ENCODE peak calls at places on chromosomes 7 and 10, in seven cellular contexts. One of them, this sample, is unnamed.

GRCh38 chr7:24732646-24733413 is 24.4 kb downstream of the GSDME start:
- DNase-seq in EH: peak; percentile 70
- DNase-seq in amygdala: no peak
- DNase-seq in stimulated activated CD4-positive, alpha-beta T cell treated with anti-CD3 and anti-CD28 coated beads, Interleukin-15, amount 100 ng/mL, for 24 hours: no peak
- DNase-seq in dermis microvascular lymphatic vessel endothelial cell: no peak
- DNase-seq in Calu3: no peak
- DNase-seq in HS-27A: no peak
- DNase-seq in this sample: no peak

GRCh38 chr7:16940777-16941176 is 59.0 kb upstream of the AGR3 start:
- DNase-seq in dermis microvascular lymphatic vessel endothelial cell: peak; percentile 82
- DNase-seq in HS-27A: no peak
- DNase-seq in Calu3: no peak
- DNase-seq in amygdala: no peak
- DNase-seq in EH: peak; percentile 15
- DNase-seq in stimulated activated CD4-positive, alpha-beta T cell treated with anti-CD3 and anti-CD28 coated beads, Interleukin-15, amount 100 ng/mL, for 24 hours: no peak
- DNase-seq in this sample: no peak

GRCh38 chr7:24668922-24669635 is 88.2 kb downstream of the GSDME start:
- DNase-seq in stimulated activated CD4-positive, alpha-beta T cell treated with anti-CD3 and anti-CD28 coated beads, Interleukin-15, amount 100 ng/mL, for 24 hours: no peak
- DNase-seq in dermis microvascular lymphatic vessel endothelial cell: peak; percentile 72
- DNase-seq in HS-27A: no peak
- DNase-seq in EH: peak; percentile 70
- DNase-seq in amygdala: no peak
- DNase-seq in Calu3: no peak
- DNase-seq in this sample: no peak

GRCh38 chr10:5576154-5576748 is 51.5 kb downstream of the CALML3 start:
- DNase-seq in dermis microvascular lymphatic vessel endothelial cell: no peak
- DNase-seq in Calu3: no peak
- DNase-seq in amygdala: no peak
- DNase-seq in stimulated activated CD4-positive, alpha-beta T cell treated with anti-CD3 and anti-CD28 coated beads, Interleukin-15, amount 100 ng/mL, for 24 hours: no peak
- DNase-seq in EH: no peak
- DNase-seq in HS-27A: no peak
- DNase-seq in this sample: no peak

GRCh38 chr7:131507592-131508331 is 48.7 kb downstream of the PODXL start:
- DNase-seq in dermis microvascular lymphatic vessel endothelial cell: peak; percentile 80
- DNase-seq in HS-27A: no peak
- DNase-seq in Calu3: peak; percentile 87
- DNase-seq in stimulated activated CD4-positive, alpha-beta T cell treated with anti-CD3 and anti-CD28 coated beads, Interleukin-15, amount 100 ng/mL, for 24 hours: peak; percentile 86
- DNase-seq in amygdala: peak; percentile 77
- DNase-seq in EH: peak; percentile 77
- DNase-seq in this sample: peak; percentile 47

GRCh38 chr10:24952146-24952700 is at the start of gene PRTFDC1:
- DNase-seq in HS-27A: no peak
- DNase-seq in stimulated activated CD4-positive, alpha-beta T cell treated with anti-CD3 and anti-CD28 coated beads, Interleukin-15, amount 100 ng/mL, for 24 hours: peak; percentile 44
- DNase-seq in Calu3: peak; percentile 58
- DNase-seq in EH: peak; percentile 44
- DNase-seq in dermis microvascular lymphatic vessel endothelial cell: peak; percentile 13
- DNase-seq in amygdala: peak; percentile 61
- DNase-seq in this sample: no peak

GRCh38 chr7:151568951-151569652 is 49.4 kb upstream of the RHEB start:
- DNase-seq in dermis microvascular lymphatic vessel endothelial cell: no peak
- DNase-seq in amygdala: no peak
- DNase-seq in HS-27A: no peak
- DNase-seq in Calu3: no peak
- DNase-seq in EH: no peak
- DNase-seq in stimulated activated CD4-positive, alpha-beta T cell treated with anti-CD3 and anti-CD28 coated beads, Interleukin-15, amount 100 ng/mL, for 24 hours: no peak
- DNase-seq in this sample: no peak

GRCh38 chr10:82574081-82574480 is 699.1 kb downstream of the NRG3 start:
- DNase-seq in HS-27A: no peak
- DNase-seq in stimulated activated CD4-positive, alpha-beta T cell treated with anti-CD3 and anti-CD28 coated beads, Interleukin-15, amount 100 ng/mL, for 24 hours: no peak
- DNase-seq in dermis microvascular lymphatic vessel endothelial cell: no peak
- DNase-seq in amygdala: no peak
- DNase-seq in Calu3: no peak
- DNase-seq in EH: no peak
- DNase-seq in this sample: no peak

GRCh38 chr10:74418285-74418872 is 267.4 kb downstream of the ADK start:
- DNase-seq in Calu3: no peak
- DNase-seq in dermis microvascular lymphatic vessel endothelial cell: peak; percentile 55
- DNase-seq in stimulated activated CD4-positive, alpha-beta T cell treated with anti-CD3 and anti-CD28 coated beads, Interleukin-15, amount 100 ng/mL, for 24 hours: no peak
- DNase-seq in HS-27A: no peak
- DNase-seq in EH: no peak
- DNase-seq in amygdala: peak; percentile 48
- DNase-seq in this sample: peak; percentile 54

GRCh38 chr7:50729962-50730361 is 52.7 kb downstream of the GRB10 start:
- DNase-seq in amygdala: no peak
- DNase-seq in dermis microvascular lymphatic vessel endothelial cell: no peak
- DNase-seq in EH: peak; percentile 62
- DNase-seq in stimulated activated CD4-positive, alpha-beta T cell treated with anti-CD3 and anti-CD28 coated beads, Interleukin-15, amount 100 ng/mL, for 24 hours: no peak
- DNase-seq in HS-27A: no peak
- DNase-seq in Calu3: no peak
- DNase-seq in this sample: no peak

GRCh38 chr7:159032310-159032709 is 112.4 kb downstream of the VIPR2 start:
- DNase-seq in stimulated activated CD4-positive, alpha-beta T cell treated with anti-CD3 and anti-CD28 coated beads, Interleukin-15, amount 100 ng/mL, for 24 hours: no peak
- DNase-seq in HS-27A: no peak
- DNase-seq in amygdala: no peak
- DNase-seq in EH: no peak
- DNase-seq in dermis microvascular lymphatic vessel endothelial cell: no peak
- DNase-seq in Calu3: no peak
- DNase-seq in this sample: no peak

GRCh38 chr10:129207276-129207675 is 259.8 kb upstream of the MGMT start:
- DNase-seq in stimulated activated CD4-positive, alpha-beta T cell treated with anti-CD3 and anti-CD28 coated beads, Interleukin-15, amount 100 ng/mL, for 24 hours: no peak
- DNase-seq in amygdala: no peak
- DNase-seq in EH: no peak
- DNase-seq in dermis microvascular lymphatic vessel endothelial cell: no peak
- DNase-seq in Calu3: no peak
- DNase-seq in HS-27A: no peak
- DNase-seq in this sample: no peak

GRCh38 chr10:77493851-77494788 is 143.5 kb downstream of the KCNMA1 start:
- DNase-seq in dermis microvascular lymphatic vessel endothelial cell: peak; percentile 15
- DNase-seq in amygdala: no peak
- DNase-seq in Calu3: peak; percentile 40
- DNase-seq in HS-27A: no peak
- DNase-seq in EH: peak; percentile 59
- DNase-seq in stimulated activated CD4-positive, alpha-beta T cell treated with anti-CD3 and anti-CD28 coated beads, Interleukin-15, amount 100 ng/mL, for 24 hours: no peak
- DNase-seq in this sample: no peak

GRCh38 chr10:100083623-100084022 is 2.0 kb upstream of the CPN1 start:
- DNase-seq in stimulated activated CD4-positive, alpha-beta T cell treated with anti-CD3 and anti-CD28 coated beads, Interleukin-15, amount 100 ng/mL, for 24 hours: no peak
- DNase-seq in HS-27A: no peak
- DNase-seq in EH: no peak
- DNase-seq in Calu3: no peak
- DNase-seq in amygdala: no peak
- DNase-seq in dermis microvascular lymphatic vessel endothelial cell: no peak
- DNase-seq in this sample: no peak

GRCh38 chr10:97356318-97356914 is 21.9 kb upstream of the FRAT2 start:
- DNase-seq in amygdala: no peak
- DNase-seq in Calu3: no peak
- DNase-seq in stimulated activated CD4-positive, alpha-beta T cell treated with anti-CD3 and anti-CD28 coated beads, Interleukin-15, amount 100 ng/mL, for 24 hours: no peak
- DNase-seq in dermis microvascular lymphatic vessel endothelial cell: peak; percentile 33
- DNase-seq in HS-27A: no peak
- DNase-seq in EH: peak; percentile 37
- DNase-seq in this sample: peak; percentile 70

GRCh38 chr7:44693641-44694313 is 54.9 kb upstream of the ZMIZ2 start:
- DNase-seq in Calu3: no peak
- DNase-seq in EH: peak; percentile 91
- DNase-seq in amygdala: no peak
- DNase-seq in stimulated activated CD4-positive, alpha-beta T cell treated with anti-CD3 and anti-CD28 coated beads, Interleukin-15, amount 100 ng/mL, for 24 hours: no peak
- DNase-seq in HS-27A: peak; percentile 15
- DNase-seq in dermis microvascular lymphatic vessel endothelial cell: no peak
- DNase-seq in this sample: no peak

GRCh38 chr10:87753995-87754866 is 63.8 kb downstream of the ATAD1 start:
- DNase-seq in dermis microvascular lymphatic vessel endothelial cell: no peak
- DNase-seq in HS-27A: no peak
- DNase-seq in Calu3: no peak
- DNase-seq in EH: no peak
- DNase-seq in amygdala: no peak
- DNase-seq in stimulated activated CD4-positive, alpha-beta T cell treated with anti-CD3 and anti-CD28 coated beads, Interleukin-15, amount 100 ng/mL, for 24 hours: no peak
- DNase-seq in this sample: no peak

GRCh38 chr10:90846746-90847145 is 11.1 kb downstream of the HTR7 start:
- DNase-seq in stimulated activated CD4-positive, alpha-beta T cell treated with anti-CD3 and anti-CD28 coated beads, Interleukin-15, amount 100 ng/mL, for 24 hours: no peak
- DNase-seq in dermis microvascular lymphatic vessel endothelial cell: no peak
- DNase-seq in HS-27A: no peak
- DNase-seq in Calu3: no peak
- DNase-seq in EH: no peak
- DNase-seq in amygdala: no peak
- DNase-seq in this sample: no peak

GRCh38 chr10:59817806-59818205 is 64.6 kb upstream of the MRLN start:
- DNase-seq in EH: peak; percentile 52
- DNase-seq in HS-27A: no peak
- DNase-seq in Calu3: no peak
- DNase-seq in amygdala: peak; percentile 9
- DNase-seq in stimulated activated CD4-positive, alpha-beta T cell treated with anti-CD3 and anti-CD28 coated beads, Interleukin-15, amount 100 ng/mL, for 24 hours: no peak
- DNase-seq in dermis microvascular lymphatic vessel endothelial cell: no peak
- DNase-seq in this sample: no peak

GRCh38 chr10:102542800-102543418 is 39.1 kb downstream of the SUFU start:
- DNase-seq in HS-27A: no peak
- DNase-seq in dermis microvascular lymphatic vessel endothelial cell: no peak
- DNase-seq in EH: peak; percentile 69
- DNase-seq in Calu3: no peak
- DNase-seq in stimulated activated CD4-positive, alpha-beta T cell treated with anti-CD3 and anti-CD28 coated beads, Interleukin-15, amount 100 ng/mL, for 24 hours: no peak
- DNase-seq in amygdala: no peak
- DNase-seq in this sample: no peak

GRCh38 chr7:27948856-27949255 is 208.9 kb downstream of the TAX1BP1 start:
- DNase-seq in dermis microvascular lymphatic vessel endothelial cell: no peak
- DNase-seq in HS-27A: no peak
- DNase-seq in EH: no peak
- DNase-seq in amygdala: no peak
- DNase-seq in stimulated activated CD4-positive, alpha-beta T cell treated with anti-CD3 and anti-CD28 coated beads, Interleukin-15, amount 100 ng/mL, for 24 hours: no peak
- DNase-seq in Calu3: no peak
- DNase-seq in this sample: no peak

GRCh38 chr10:89414879-89415821 is 782 bp downstream of the IFIT5 start:
- DNase-seq in Calu3: peak; percentile 22
- DNase-seq in EH: peak; percentile 73
- DNase-seq in dermis microvascular lymphatic vessel endothelial cell: peak; percentile 26
- DNase-seq in amygdala: no peak
- DNase-seq in stimulated activated CD4-positive, alpha-beta T cell treated with anti-CD3 and anti-CD28 coated beads, Interleukin-15, amount 100 ng/mL, for 24 hours: peak; percentile 51
- DNase-seq in HS-27A: no peak
- DNase-seq in this sample: peak; percentile 46

GRCh38 chr10:5559642-5560141 is 34.9 kb downstream of the CALML3 start:
- DNase-seq in HS-27A: no peak
- DNase-seq in EH: peak; percentile 93
- DNase-seq in stimulated activated CD4-positive, alpha-beta T cell treated with anti-CD3 and anti-CD28 coated beads, Interleukin-15, amount 100 ng/mL, for 24 hours: no peak
- DNase-seq in dermis microvascular lymphatic vessel endothelial cell: no peak
- DNase-seq in Calu3: no peak
- DNase-seq in amygdala: no peak
- DNase-seq in this sample: no peak

GRCh38 chr7:690478-691360 is 35.8 kb upstream of the DNAAF5 start:
- DNase-seq in Calu3: no peak
- DNase-seq in stimulated activated CD4-positive, alpha-beta T cell treated with anti-CD3 and anti-CD28 coated beads, Interleukin-15, amount 100 ng/mL, for 24 hours: no peak
- DNase-seq in EH: no peak
- DNase-seq in dermis microvascular lymphatic vessel endothelial cell: no peak
- DNase-seq in amygdala: no peak
- DNase-seq in HS-27A: no peak
- DNase-seq in this sample: no peak

GRCh38 chr10:5943536-5943935 is 33.8 kb downstream of the IL15RA start:
- DNase-seq in HS-27A: no peak
- DNase-seq in EH: peak; percentile 77
- DNase-seq in stimulated activated CD4-positive, alpha-beta T cell treated with anti-CD3 and anti-CD28 coated beads, Interleukin-15, amount 100 ng/mL, for 24 hours: no peak
- DNase-seq in amygdala: no peak
- DNase-seq in Calu3: peak; percentile 10
- DNase-seq in dermis microvascular lymphatic vessel endothelial cell: peak; percentile 42
- DNase-seq in this sample: no peak

GRCh38 chr10:96675846-96676245 is 44.5 kb downstream of the PIK3AP1 start:
- DNase-seq in stimulated activated CD4-positive, alpha-beta T cell treated with anti-CD3 and anti-CD28 coated beads, Interleukin-15, amount 100 ng/mL, for 24 hours: no peak
- DNase-seq in Calu3: peak; percentile 9
- DNase-seq in EH: no peak
- DNase-seq in HS-27A: no peak
- DNase-seq in amygdala: no peak
- DNase-seq in dermis microvascular lymphatic vessel endothelial cell: no peak
- DNase-seq in this sample: no peak

GRCh38 chr7:46253500-46253899 is 332.4 kb upstream of the IGFBP3 start:
- DNase-seq in stimulated activated CD4-positive, alpha-beta T cell treated with anti-CD3 and anti-CD28 coated beads, Interleukin-15, amount 100 ng/mL, for 24 hours: no peak
- DNase-seq in HS-27A: no peak
- DNase-seq in EH: peak; percentile 11
- DNase-seq in amygdala: no peak
- DNase-seq in dermis microvascular lymphatic vessel endothelial cell: no peak
- DNase-seq in Calu3: peak; percentile 34
- DNase-seq in this sample: no peak

This sample was measured in foreskin melanocyte.